ENCODE peak calls at places on chromosome 20, in six cellular contexts. S, Z, H, G, T and Q are unnamed samples.

GRCh38 chr20:64107736-64108457 is 532 bp upstream of the NPBWR2 start:
- DNase-seq in S (no peak), Z (no peak), H (no peak), G (no peak), T (no peak), Q (no peak)

GRCh38 chr20:45088247-45088646 is 12.7 kb downstream of the KCNS1 start:
- DNase-seq in S (peak; percentile 55), Z (peak; percentile 54), H (no peak), G (no peak), T (no peak), Q (no peak)

GRCh38 chr20:36162272-36162966 is 7.9 kb downstream of the EPB41L1 start:
- DNase-seq in S (no peak), Z (no peak), H (no peak), G (no peak), T (no peak), Q (no peak)

GRCh38 chr20:20371681-20372080 is 3.8 kb downstream of the INSM1 start:
- DNase-seq in S (no peak), Z (no peak), H (no peak), G (no peak), T (no peak), Q (no peak)

GRCh38 chr20:19492116-19492515 is 265.9 kb upstream of the RIN2 start:
- DNase-seq in S (no peak), Z (no peak), H (no peak), G (no peak), T (no peak), Q (no peak)

GRCh38 chr20:35176132-35176531 is 4.3 kb downstream of the PROCR start:
- DNase-seq in S (no peak), Z (no peak), H (no peak), G (no peak), T (no peak), Q (no peak)

GRCh38 chr20:38589967-38590681 is 9.1 kb downstream of the ADIG start:
- DNase-seq in S (no peak), Z (no peak), H (no peak), G (no peak), T (no peak), Q (no peak)

GRCh38 chr20:46012926-46013825 is 4.5 kb downstream of the MMP9 start:
- DNase-seq in S (no peak), Z (no peak), H (no peak), G (no peak), T (no peak), Q (no peak)

GRCh38 chr20:40754372-40754943 is 65.4 kb upstream of the MAFB start:
- DNase-seq in S (peak; percentile 8), Z (no peak), H (no peak), G (no peak), T (no peak), Q (no peak)

GRCh38 chr20:33653218-33653899 is 8.8 kb upstream of the C20orf144 start:
- DNase-seq in S (peak; percentile 37), Z (no peak), H (no peak), G (no peak), T (peak; percentile 79), Q (peak; percentile 49)

GRCh38 chr20:63343460-63344150 is 17.5 kb downstream of the CHRNA4 start:
- DNase-seq in S (no peak), Z (no peak), H (no peak), G (no peak), T (no peak), Q (no peak)

GRCh38 chr20:50335105-50335504 is 144.5 kb downstream of the CEBPB start:
- DNase-seq in S (no peak), Z (no peak), H (no peak), G (no peak), T (no peak), Q (peak; percentile 61)

GRCh38 chr20:20368414-20369352 is 779 bp downstream of the INSM1 start:
- DNase-seq in S (no peak), Z (no peak), H (no peak), G (no peak), T (no peak), Q (peak; percentile 74)

GRCh38 chr20:45822863-45823262 is 4.2 kb downstream of the TNNC2 start:
- DNase-seq in S (peak; percentile 5), Z (no peak), H (no peak), G (no peak), T (no peak), Q (peak; percentile 23)

GRCh38 chr20:38864662-38865061 is 59.2 kb downstream of the PPP1R16B start:
- DNase-seq in S (no peak), Z (no peak), H (no peak), G (no peak), T (no peak), Q (no peak)